ENCODE peak calls at places on chromosomes 7 and 10, in six cellular contexts. C, K, U, N, Z and W are unnamed samples.

GRCh38 chr7:23377134-23377533 is 78.0 kb downstream of the MALSU1 start:
- DNase-seq in C (no peak), N (no peak), Z (no peak), U (no peak), K (no peak), W (no peak)

GRCh38 chr10:121032460-121032859 is 181.3 kb downstream of the WDR11 start:
- DNase-seq in C (no peak), Z (no peak), K (no peak), U (no peak), N (no peak), W (no peak)

GRCh38 chr10:31953080-31953479 is 24.4 kb upstream of the ARHGAP12 start:
- DNase-seq in U (no peak), Z (no peak), K (no peak), C (no peak), N (no peak), W (no peak)

GRCh38 chr10:116253716-116254115 is 19.3 kb downstream of the GFRA1 start:
- DNase-seq in Z (no peak), C (no peak), N (no peak), U (no peak), K (no peak), W (no peak)

GRCh38 chr10:71074176-71074755 is 138.1 kb upstream of the UNC5B start:
- DNase-seq in N (peak), U (peak), Z (no peak), K (no peak), C (no peak), W (no peak)

GRCh38 chr10:80090120-80090519 is 11.7 kb downstream of the TMEM254 start:
- DNase-seq in N (no peak), C (no peak), K (no peak), U (no peak), Z (no peak), W (no peak)

GRCh38 chr7:151838072-151838471 is 38.8 kb downstream of the PRKAG2 start:
- DNase-seq in C (no peak), Z (no peak), U (no peak), N (no peak), K (no peak), W (no peak)

GRCh38 chr7:151871189-151871735 is 5.7 kb downstream of the PRKAG2 start:
- DNase-seq in U (no peak), C (no peak), K (no peak), N (no peak), Z (no peak), W (no peak)

GRCh38 chr10:45501791-45502190 is 127.8 kb downstream of the ALOX5 start:
- DNase-seq in N (no peak), C (no peak), U (no peak), K (no peak), Z (no peak), W (no peak)

GRCh38 chr10:102859911-102860310 is 5.9 kb downstream of the BORCS7 start:
- DNase-seq in N (no peak), C (no peak), U (no peak), Z (no peak), K (no peak), W (no peak)

GRCh38 chr10:30006410-30006809 is 53.0 kb downstream of the JCAD start:
- DNase-seq in U (no peak), C (no peak), N (no peak), K (no peak), Z (no peak), W (no peak)

GRCh38 chr10:50432206-50432605 is 180.9 kb upstream of the ASAH2 start:
- DNase-seq in N (no peak), Z (no peak), C (no peak), K (no peak), U (no peak), W (no peak)

GRCh38 chr7:93879356-93879755 is 11.2 kb downstream of the TFPI2 start:
- DNase-seq in Z (no peak), N (no peak), K (no peak), C (no peak), U (no peak), W (no peak)

GRCh38 chr7:131188367-131189339 is 139.0 kb upstream of the MKLN1 start:
- DNase-seq in Z (no peak), U (peak), N (peak), C (no peak), K (no peak), W (no peak)

GRCh38 chr7:98573816-98574215 is 43.3 kb upstream of the NPTX2 start:
- DNase-seq in C (no peak), K (no peak), Z (no peak), U (no peak), N (no peak), W (no peak)

GRCh38 chr10:24958701-24959392 is 6.4 kb upstream of the PRTFDC1 start:
- DNase-seq in N (peak), K (no peak), U (no peak), C (peak), Z (no peak), W (no peak)

GRCh38 chr10:47238331-47239095 is 61.5 kb upstream of the GDF10 start:
- DNase-seq in N (no peak), K (no peak), U (no peak), C (no peak), Z (peak), W (no peak)

GRCh38 chr7:131506597-131506996 is 49.8 kb downstream of the PODXL start:
- DNase-seq in C (no peak), U (no peak), K (peak), N (no peak), Z (peak), W (no peak)

GRCh38 chr10:95350212-95350829 is 59.5 kb upstream of the PDLIM1 start:
- DNase-seq in N (no peak), U (no peak), K (no peak), Z (no peak), C (no peak), W (no peak)

GRCh38 chr7:36119005-36119711 is 33.9 kb upstream of the EEPD1 start:
- DNase-seq in Z (no peak), U (no peak), C (peak), K (peak), N (no peak), W (peak)

GRCh38 chr7:30688718-30689221 is 6.5 kb upstream of the CRHR2 start:
- DNase-seq in U (no peak), C (peak), Z (no peak), N (no peak), K (no peak), W (no peak)

GRCh38 chr7:31098606-31099360 is 46.7 kb downstream of the ADCYAP1R1 start:
- DNase-seq in C (no peak), N (no peak), U (peak), Z (no peak), K (peak), W (peak)

GRCh38 chr7:51028128-51028830 is 245.6 kb upstream of the GRB10 start:
- DNase-seq in Z (no peak), C (no peak), N (no peak), U (no peak), K (no peak), W (no peak)

GRCh38 chr7:73971701-73972341 is 56.2 kb upstream of the ELN start:
- DNase-seq in N (no peak), C (no peak), K (peak), U (peak), Z (peak), W (peak)

GRCh38 chr10:112230325-112230988 is 46.9 kb upstream of the GPAM start:
- DNase-seq in N (no peak), C (no peak), Z (no peak), K (no peak), U (no peak), W (no peak)

GRCh38 chr10:52409195-52409594 is 95.1 kb downstream of the DKK1 start:
- DNase-seq in C (no peak), Z (no peak), K (no peak), U (no peak), N (no peak), W (no peak)

GRCh38 chr7:155751409-155751808 is 60.9 kb downstream of the SHH start:
- DNase-seq in U (no peak), K (no peak), Z (no peak), N (no peak), C (no peak), W (no peak)

GRCh38 chr10:77305650-77306632 is 331.7 kb downstream of the KCNMA1 start:
- DNase-seq in Z (no peak), U (no peak), C (no peak), N (no peak), K (no peak), W (no peak)

GRCh38 chr10:117441812-117442443 is 66.7 kb upstream of the PDZD8 start:
- DNase-seq in C (no peak), U (no peak), Z (no peak), N (peak), K (no peak), W (no peak)

GRCh38 chr7:7177044-7177517 is 5.3 kb upstream of the C1GALT1 start:
- DNase-seq in N (no peak), Z (no peak), U (no peak), C (no peak), K (no peak), W (no peak)

GRCh38 chr10:61397175-61397986 is 55.8 kb downstream of the TMEM26 start:
- DNase-seq in N (no peak), K (no peak), Z (no peak), C (no peak), U (no peak), W (no peak)

GRCh38 chr7:95440394-95441038 is 5.7 kb upstream of the PON2 start:
- DNase-seq in C (no peak), K (no peak), N (no peak), U (no peak), Z (no peak), W (no peak)

GRCh38 chr10:89503633-89504345 is 31.6 kb downstream of the SLC16A12 start:
- DNase-seq in N (no peak), K (no peak), C (no peak), Z (no peak), U (no peak), W (no peak)

GRCh38 chr10:101587725-101588614 is at the start of the genes DPCD and POLL:
- DNase-seq in C (peak), Z (peak), N (peak), K (peak), U (peak), W (peak)
- TF ChIP-seq EP300 in C (no peak), Z (no peak), N (no peak), K (no peak), U (no peak), W (no peak)

GRCh38 chr10:97779492-97779891 is 7.7 kb upstream of the SFRP5 start:
- DNase-seq in K (no peak), N (no peak), Z (no peak), U (no peak), C (no peak), W (no peak)

GRCh38 chr10:97782455-97783228 is 10.8 kb upstream of the SFRP5 start:
- DNase-seq in K (no peak), U (no peak), Z (no peak), N (no peak), C (no peak), W (peak)

GRCh38 chr10:97780991-97781540 is 9.3 kb upstream of the SFRP5 start:
- DNase-seq in Z (no peak), K (no peak), U (no peak), C (no peak), N (no peak), W (no peak)

GRCh38 chr10:97779975-97780374 is 8.2 kb upstream of the SFRP5 start:
- DNase-seq in K (no peak), Z (no peak), N (no peak), C (no peak), U (no peak), W (no peak)

DNA sequence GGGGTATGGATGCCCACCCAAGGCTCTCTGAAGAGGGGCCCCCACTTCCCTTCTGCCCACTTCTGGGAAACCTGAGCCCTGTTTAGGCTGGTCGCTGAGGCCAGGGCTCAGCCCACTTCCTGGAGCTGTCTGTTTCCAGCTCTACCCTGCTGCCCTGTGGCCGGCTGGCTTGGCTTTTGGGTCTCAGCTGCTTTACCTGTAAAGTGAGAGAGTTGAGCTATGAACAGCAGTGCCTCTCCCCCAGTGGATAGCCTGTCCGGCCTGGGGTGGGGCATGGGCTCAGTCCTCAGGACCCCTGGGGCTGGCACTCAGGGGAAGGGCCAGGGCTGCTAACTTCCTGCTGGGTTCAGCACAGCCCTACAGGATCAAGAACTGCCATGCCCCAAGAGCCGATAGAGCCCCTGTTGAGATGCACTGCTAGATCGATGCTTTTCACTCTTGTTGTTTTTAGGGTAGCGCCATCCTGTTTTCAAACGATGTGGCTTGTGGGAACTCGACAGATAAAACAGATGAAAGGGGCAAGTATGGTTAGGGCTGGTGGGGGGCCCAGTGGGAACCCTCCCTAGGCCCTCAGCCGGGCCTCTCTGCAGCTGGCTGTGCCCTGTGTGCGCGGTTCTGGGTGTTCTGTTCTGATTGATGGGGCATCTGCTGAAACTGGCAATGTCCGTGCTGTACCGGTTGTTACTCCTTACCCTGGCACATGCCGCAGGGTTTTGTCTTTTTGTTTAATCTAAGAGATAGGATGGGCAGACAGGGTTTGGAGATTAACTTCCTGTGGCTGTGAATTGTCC is 9.9 kb upstream of the SFRP5 start:
- DNase-seq in U (no peak), K (no peak), Z (no peak), C (no peak), N (no peak), W (no peak)
- TF ChIP-seq CTCF in U (no peak), K (no peak), Z (no peak), C (no peak), N (no peak), W (no peak)

GRCh38 chr10:92692085-92692671 is 2.4 kb downstream of the HHEX start:
- DNase-seq in N (no peak), K (no peak), U (no peak), C (no peak), Z (peak), W (no peak)
- TF ChIP-seq POLR2AphosphoS5 in N (no peak), K (no peak), U (no peak), C (no peak), Z (no peak), W (no peak)

DNA sequence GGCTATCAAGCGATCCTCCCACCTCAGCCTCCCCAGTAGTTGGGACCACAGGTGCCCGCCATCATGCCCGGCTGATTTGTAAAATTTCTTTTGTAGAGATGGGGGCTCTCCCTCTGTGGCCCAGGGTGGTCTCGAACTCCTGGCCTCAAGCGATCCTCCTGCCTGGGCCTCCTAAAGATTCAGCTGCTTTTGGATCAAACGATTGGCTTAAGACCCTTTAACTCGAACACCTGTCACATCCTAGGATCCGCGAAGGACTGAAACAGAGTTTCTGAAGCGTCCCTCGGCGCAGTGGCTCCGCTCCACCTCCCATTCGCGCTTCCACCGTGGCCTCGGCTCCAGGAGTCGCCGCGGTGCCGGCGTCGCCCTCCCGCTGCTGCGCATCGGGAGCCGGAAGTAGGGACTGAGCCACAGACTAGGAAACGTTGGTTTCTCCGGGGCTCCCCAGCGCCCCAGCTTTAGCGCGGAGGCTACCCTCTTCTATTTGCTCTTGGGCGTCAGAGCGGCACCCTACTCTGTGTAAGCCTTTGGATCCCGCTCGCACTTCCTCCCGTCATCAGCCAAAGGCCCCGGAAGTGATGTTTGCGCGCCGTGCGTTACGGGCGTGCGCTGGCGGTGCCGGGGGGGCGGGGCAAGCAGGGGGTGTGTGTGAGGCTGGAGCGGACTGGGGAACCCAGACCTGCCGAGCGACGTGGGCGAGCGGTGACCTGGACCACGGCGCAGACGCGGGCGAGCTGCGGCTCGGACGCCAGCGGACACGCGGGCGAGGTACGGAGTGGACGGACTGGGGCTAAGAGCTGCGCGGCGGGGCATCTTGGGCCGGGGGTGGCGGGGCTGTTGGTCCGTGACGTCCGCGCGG is 53.0 kb downstream of the KCTD7 start:
- DNase-seq in Z (peak), N (peak), K (peak), U (peak), C (peak), W (peak)
- TF ChIP-seq EP300 in Z (no peak), N (no peak), K (no peak), U (no peak), C (no peak), W (no peak)

GRCh38 chr10:64379898-64380297 is 858.7 kb downstream of the REEP3 start:
- DNase-seq in Z (no peak), U (no peak), K (no peak), N (peak), C (peak), W (no peak)

GRCh38 chr10:64376169-64376568 is 855.0 kb downstream of the REEP3 start:
- DNase-seq in N (no peak), K (no peak), Z (no peak), C (no peak), U (no peak), W (no peak)
- TF ChIP-seq CTCF in N (no peak), K (no peak), Z (peak), C (no peak), U (no peak), W (no peak)

GRCh38 chr7:47406766-47407129 is 175.2 kb downstream of the TNS3 start:
- DNase-seq in C (no peak), Z (no peak), U (no peak), N (no peak), K (no peak), W (no peak)

GRCh38 chr7:47407821-47408674 is 173.9 kb downstream of the TNS3 start:
- DNase-seq in K (peak), U (no peak), Z (no peak), C (peak), N (no peak), W (no peak)

GRCh38 chr7:47405286-47405904 is 176.5 kb downstream of the TNS3 start:
- DNase-seq in Z (no peak), K (no peak), N (no peak), U (no peak), C (no peak), W (peak)

GRCh38 chr7:47407136-47407535 is 174.8 kb downstream of the TNS3 start:
- DNase-seq in N (no peak), Z (no peak), K (peak), U (no peak), C (peak), W (no peak)

GRCh38 chr7:47405921-47406765 is 175.8 kb downstream of the TNS3 start:
- DNase-seq in N (no peak), K (peak), C (peak), Z (no peak), U (no peak), W (peak)
- TF ChIP-seq POLR2AphosphoS5 in N (no peak), K (peak), C (peak), Z (no peak), U (no peak), W (peak)

DNA sequence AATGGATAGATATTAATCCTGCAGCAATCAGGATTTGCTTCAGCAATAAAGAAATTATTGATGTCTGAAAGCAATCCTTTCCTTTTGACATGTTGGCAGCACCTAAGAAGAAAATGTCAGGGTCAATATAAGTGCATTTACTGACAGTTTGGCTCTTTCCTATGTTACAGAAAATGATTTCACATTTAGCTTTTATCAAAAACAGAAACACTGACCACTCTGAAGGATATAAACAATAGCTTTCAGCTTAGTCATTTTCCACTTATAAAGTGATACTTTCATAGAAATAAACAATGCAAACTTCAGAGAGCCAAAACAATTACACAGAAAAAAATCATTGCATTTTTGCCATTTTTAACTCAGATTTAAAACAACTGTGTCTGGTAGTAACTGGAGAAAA is 325.6 kb upstream of the KAT6B start:
- DNase-seq in K (no peak), N (no peak), C (no peak), Z (no peak), U (no peak), W (no peak)
- TF ChIP-seq EP300 in K (no peak), N (no peak), C (no peak), Z (no peak), U (no peak), W (no peak)

GRCh38 chr10:16828114-16828568 is 10.9 kb upstream of the RSU1 start:
- DNase-seq in U (peak), C (peak), Z (peak), N (peak), K (peak), W (no peak)
- TF ChIP-seq CTCF in U (no peak), C (peak), Z (peak), N (peak), K (peak), W (peak)

DNA sequence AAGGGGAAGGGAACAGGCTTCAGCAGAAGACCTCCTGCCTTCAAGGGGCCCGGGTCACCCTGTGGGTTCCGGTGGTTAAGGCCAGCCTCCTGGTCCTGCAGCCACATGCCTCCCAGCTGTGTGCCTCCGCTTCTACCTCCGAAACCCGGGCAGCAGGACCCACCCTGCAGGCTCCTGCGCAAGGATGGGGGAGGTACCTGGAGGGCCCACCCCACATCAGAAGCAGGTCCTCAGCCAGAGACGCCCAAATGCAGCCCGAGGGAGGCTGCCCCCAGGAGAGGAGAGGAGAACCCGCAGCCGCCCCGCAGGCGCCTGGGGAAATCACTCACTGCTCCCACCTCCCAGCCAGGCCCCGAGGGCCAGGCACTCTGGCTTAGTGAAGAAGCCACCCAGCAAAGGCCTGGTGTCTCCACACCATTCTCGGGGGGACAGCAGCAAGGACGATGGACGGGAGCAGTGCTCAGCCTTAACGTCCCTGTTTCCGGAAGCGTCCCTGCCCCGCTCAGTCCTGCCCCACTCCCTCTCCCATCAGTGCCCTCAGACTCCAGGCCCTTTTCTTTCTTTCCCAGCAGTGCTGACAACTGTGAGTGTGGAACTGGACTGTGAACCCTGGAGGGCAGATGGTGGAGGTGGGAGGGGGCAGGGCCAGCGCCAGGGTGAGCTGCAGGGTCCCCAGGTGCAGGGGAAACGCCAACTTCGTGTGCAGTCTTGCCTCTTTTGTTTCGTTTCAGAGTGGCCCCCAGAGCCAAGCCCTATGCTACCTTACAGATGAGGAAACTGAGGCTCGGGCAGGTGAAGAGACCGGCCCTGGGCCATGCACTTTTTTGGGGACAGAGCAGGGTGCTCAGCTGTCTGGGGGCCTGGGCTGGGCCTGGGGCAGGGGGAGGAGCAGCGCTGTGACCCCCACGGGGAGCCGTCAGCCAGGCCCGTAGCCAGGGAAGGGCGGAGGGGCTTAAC is 138.0 kb downstream of the FAM53B start:
- DNase-seq in N (no peak), C (no peak), Z (no peak), U (no peak), K (no peak), W (no peak)
- TF ChIP-seq POLR2AphosphoS5 in N (no peak), C (no peak), Z (no peak), U (no peak), K (no peak), W (no peak)